ENCODE peak calls at places on chromosomes 6 and 20, in ten cellular contexts. R, U, A, Q, Z, K, V, L, W and X are unnamed samples.

GRCh38 chr6:157481865-157482249 is 100.9 kb downstream of the ZDHHC14 start:
- DNase-seq in W (no peak), R (no peak), K (no peak), V (no peak), U (no peak), L (no peak), Z (no peak), Q (no peak), A (no peak), X (no peak)

GRCh38 chr6:105902401-105903031 is 183.6 kb upstream of the PRDM1 start:
- DNase-seq in R (no peak), L (peak), V (peak), W (no peak), K (peak), Z (no peak), Q (peak), A (no peak), U (no peak), X (no peak)

GRCh38 chr6:26033942-26034354 is 53.3 kb upstream of the HFE start:
- DNase-seq in A (no peak), Q (no peak), W (no peak), R (no peak), K (no peak), Z (peak), U (no peak), V (no peak), L (no peak), X (no peak)

GRCh38 chr6:104126621-104127020 is 733.1 kb downstream of the HACE1 start:
- DNase-seq in V (no peak), R (no peak), Q (no peak), K (peak), A (no peak), W (no peak), Z (no peak), U (no peak), L (no peak), X (no peak)

GRCh38 chr6:167229586-167229985 is 61.5 kb upstream of the UNC93A start:
- DNase-seq in Z (no peak), V (peak), Q (no peak), L (no peak), K (no peak), A (no peak), U (no peak), R (no peak), W (no peak), X (no peak)

GRCh38 chr6:16832027-16832688 is 70.9 kb upstream of the ATXN1 start:
- DNase-seq in U (no peak), Q (no peak), W (no peak), R (no peak), L (peak), Z (no peak), K (no peak), V (no peak), A (no peak), X (no peak)

GRCh38 chr20:835220-836045 is 1.9 kb downstream of the FAM110A start:
- DNase-seq in R (no peak), V (no peak), U (no peak), Q (no peak), W (no peak), L (no peak), K (no peak), A (peak), Z (no peak), X (no peak)

GRCh38 chr6:98260382-98260781 is 574.0 kb upstream of the POU3F2 start:
- DNase-seq in V (no peak), R (no peak), Q (no peak), A (no peak), Z (no peak), L (no peak), U (no peak), W (no peak), K (no peak), X (no peak)

GRCh38 chr6:56388414-56388752 is 141.0 kb upstream of the COL21A1 start:
- DNase-seq in Q (no peak), V (no peak), K (no peak), R (no peak), L (no peak), A (no peak), W (no peak), Z (no peak), U (no peak), X (no peak)

GRCh38 chr6:167441653-167442644 is 117.1 kb downstream of the TTLL2 start:
- DNase-seq in L (no peak), W (peak), R (peak), A (peak), V (peak), K (no peak), U (no peak), Z (no peak), Q (no peak), X (peak)

GRCh38 chr20:58636983-58637421 is 14.1 kb upstream of the STX16 start:
- DNase-seq in L (no peak), R (no peak), V (no peak), U (no peak), Q (no peak), W (no peak), Z (no peak), K (no peak), A (no peak), X (no peak)

GRCh38 chr6:76135481-76135880 is 63.0 kb upstream of the IMPG1 start:
- DNase-seq in Z (no peak), V (no peak), U (no peak), Q (no peak), L (no peak), K (no peak), W (no peak), R (no peak), A (no peak), X (no peak)

GRCh38 chr6:16727996-16728395 is 33.3 kb downstream of the ATXN1 start:
- DNase-seq in U (no peak), W (no peak), V (no peak), K (no peak), L (no peak), Q (no peak), R (no peak), A (no peak), Z (no peak), X (no peak)

GRCh38 chr20:43536817-43537440 is 21.9 kb upstream of the SGK2 start:
- DNase-seq in L (peak), R (no peak), A (no peak), K (no peak), Q (no peak), U (no peak), Z (no peak), V (no peak), W (no peak), X (no peak)

GRCh38 chr6:79079425-79080130 is 1.5 kb upstream of the PHIP start:
- DNase-seq in Q (peak), A (no peak), V (peak), Z (no peak), L (peak), K (peak), W (peak), R (peak), U (no peak), X (no peak)

GRCh38 chr6:158086706-158087518 is 81.2 kb downstream of the SERAC1 start:
- DNase-seq in U (no peak), A (peak), W (no peak), K (no peak), V (no peak), Q (no peak), Z (no peak), L (no peak), R (peak), X (no peak)

GRCh38 chr6:21496749-21497148 is 96.8 kb upstream of the SOX4 start:
- DNase-seq in A (no peak), Q (peak), R (no peak), Z (no peak), L (no peak), V (no peak), U (no peak), K (peak), W (peak), X (no peak)

GRCh38 chr20:13392391-13392790 is 171.3 kb downstream of the ISM1 start:
- DNase-seq in U (no peak), A (no peak), Q (no peak), R (no peak), L (no peak), V (no peak), K (no peak), Z (no peak), W (no peak), X (no peak)

GRCh38 chr20:54103067-54103761 is 32.8 kb upstream of the BCAS1 start:
- DNase-seq in Z (peak), K (peak), U (no peak), W (peak), A (peak), Q (peak), R (peak), L (peak), V (peak), X (peak)

GRCh38 chr20:18004389-18005031 is 35.7 kb downstream of the MGME1 start:
- DNase-seq in K (no peak), W (peak), R (peak), A (no peak), U (no peak), V (no peak), L (peak), Q (peak), Z (no peak), X (peak)

GRCh38 chr20:63502671-63503172 is 3.8 kb upstream of the EEF1A2 start:
- DNase-seq in L (no peak), W (no peak), A (no peak), Z (no peak), K (no peak), V (peak), R (no peak), U (no peak), Q (no peak), X (peak)

GRCh38 chr6:3977875-3978711 is 100.8 kb downstream of the FAM217A start:
- DNase-seq in A (peak), Q (peak), U (no peak), W (peak), R (peak), Z (no peak), V (peak), K (peak), L (peak), X (peak)

GRCh38 chr6:129359811-129360787 is 349.9 kb downstream of the ARHGAP18 start:
- DNase-seq in V (no peak), R (no peak), K (peak), A (no peak), W (no peak), Q (no peak), U (no peak), Z (no peak), L (no peak), X (no peak)

GRCh38 chr6:437042-437402 is 45.5 kb downstream of the IRF4 start:
- DNase-seq in W (no peak), V (no peak), Z (no peak), Q (peak), A (no peak), R (peak), U (no peak), L (peak), K (no peak), X (no peak)

GRCh38 chr6:27617046-27617687 is 144.3 kb upstream of the ZNF184 start:
- DNase-seq in W (peak), U (no peak), Q (peak), R (peak), K (peak), A (no peak), V (peak), L (no peak), Z (no peak), X (no peak)

GRCh38 chr6:5085638-5086293 is 625 bp downstream of the PPP1R3G start:
- DNase-seq in R (peak), Q (peak), A (no peak), L (peak), V (peak), Z (no peak), K (peak), W (peak), U (peak), X (no peak)

GRCh38 chr20:1946762-1947534 is 46.9 kb downstream of the PDYN start:
- DNase-seq in U (peak), L (peak), K (peak), R (no peak), A (no peak), W (peak), Z (no peak), V (peak), Q (peak), X (peak)

GRCh38 chr20:2692886-2693285 is 306 bp downstream of the EBF4 start:
- DNase-seq in K (peak), V (no peak), A (no peak), W (no peak), Q (no peak), L (no peak), U (peak), Z (no peak), R (no peak), X (peak)

GRCh38 chr6:117552618-117553017 is 49.7 kb downstream of the GOPC start:
- DNase-seq in Q (no peak), A (no peak), K (no peak), L (peak), V (no peak), Z (no peak), W (no peak), R (no peak), U (no peak), X (no peak)

GRCh38 chr20:19903168-19903676 is 113.9 kb upstream of the NAA20 start:
- DNase-seq in U (peak), K (peak), W (peak), Z (no peak), Q (peak), L (peak), V (no peak), A (peak), R (peak), X (no peak)

GRCh38 chr6:14910692-14911547 is 334.9 kb upstream of the JARID2 start:
- DNase-seq in L (peak), U (no peak), W (peak), Q (peak), Z (no peak), R (no peak), A (peak), K (no peak), V (no peak), X (no peak)